ENCODE peak calls at places on chromosomes 13 and 19, in eight cellular contexts. One of them, this sample, is unnamed.

GRCh38 chr19:19274716-19275115 is 1.6 kb upstream of the TM6SF2 start:
- DNase-seq in mammary epithelial cell: no peak
- DNase-seq in EL: no peak
- DNase-seq in smooth muscle cell of the brain vasculature: no peak
- DNase-seq in NCI-H1417 treated with DMSO at 0.1 percent for 48 hours: no peak
- DNase-seq in retinal pigment epithelial cell: no peak
- DNase-seq in H9: no peak
- DNase-seq in T follicular helper cell: no peak
- DNase-seq in this sample: peak

GRCh38 chr19:49468746-49469447 is 5.1 kb upstream of the FLT3LG start:
- DNase-seq in mammary epithelial cell: no peak
- DNase-seq in EL: no peak
- DNase-seq in smooth muscle cell of the brain vasculature: no peak
- DNase-seq in NCI-H1417 treated with DMSO at 0.1 percent for 48 hours: no peak
- DNase-seq in retinal pigment epithelial cell: no peak
- DNase-seq in H9: peak
- DNase-seq in T follicular helper cell: peak
- DNase-seq in this sample: peak

GRCh38 chr19:7833225-7834156 is 3.5 kb downstream of the EVI5L start:
- DNase-seq in mammary epithelial cell: peak
- DNase-seq in EL: peak
- DNase-seq in smooth muscle cell of the brain vasculature: no peak
- DNase-seq in NCI-H1417 treated with DMSO at 0.1 percent for 48 hours: no peak
- DNase-seq in retinal pigment epithelial cell: no peak
- DNase-seq in H9: no peak
- DNase-seq in T follicular helper cell: no peak
- DNase-seq in this sample: no peak

GRCh38 chr19:51750381-51751124 is 1.1 kb downstream of the FPR1 start:
- DNase-seq in mammary epithelial cell: peak
- DNase-seq in EL: peak
- DNase-seq in smooth muscle cell of the brain vasculature: no peak
- DNase-seq in NCI-H1417 treated with DMSO at 0.1 percent for 48 hours: no peak
- DNase-seq in retinal pigment epithelial cell: no peak
- DNase-seq in H9: no peak
- DNase-seq in T follicular helper cell: no peak
- DNase-seq in this sample: no peak

GRCh38 chr19:46732966-46733692 is 12.7 kb upstream of the FKRP start:
- DNase-seq in mammary epithelial cell: no peak
- DNase-seq in EL: peak
- DNase-seq in smooth muscle cell of the brain vasculature: peak
- DNase-seq in NCI-H1417 treated with DMSO at 0.1 percent for 48 hours: no peak
- DNase-seq in retinal pigment epithelial cell: no peak
- DNase-seq in H9: no peak
- DNase-seq in T follicular helper cell: no peak
- DNase-seq in this sample: no peak

GRCh38 chr19:719081-719512 is 10.4 kb downstream of the PALM start:
- DNase-seq in mammary epithelial cell: no peak
- DNase-seq in EL: no peak
- DNase-seq in smooth muscle cell of the brain vasculature: no peak
- DNase-seq in NCI-H1417 treated with DMSO at 0.1 percent for 48 hours: no peak
- DNase-seq in retinal pigment epithelial cell: no peak
- DNase-seq in H9: no peak
- DNase-seq in T follicular helper cell: no peak
- DNase-seq in this sample: no peak

GRCh38 chr13:109740721-109741120 is 45.7 kb downstream of the IRS2 start:
- DNase-seq in mammary epithelial cell: no peak
- DNase-seq in EL: no peak
- DNase-seq in smooth muscle cell of the brain vasculature: no peak
- DNase-seq in NCI-H1417 treated with DMSO at 0.1 percent for 48 hours: no peak
- DNase-seq in retinal pigment epithelial cell: no peak
- DNase-seq in H9: no peak
- DNase-seq in T follicular helper cell: no peak
- DNase-seq in this sample: no peak

GRCh38 chr19:4229179-4229931 is at the start of gene EBI3:
- DNase-seq in mammary epithelial cell: peak
- DNase-seq in EL: peak
- DNase-seq in smooth muscle cell of the brain vasculature: peak
- DNase-seq in NCI-H1417 treated with DMSO at 0.1 percent for 48 hours: no peak
- DNase-seq in retinal pigment epithelial cell: no peak
- DNase-seq in H9: peak
- DNase-seq in T follicular helper cell: no peak
- DNase-seq in this sample: no peak

GRCh38 chr19:15332311-15332996 is at the start of gene BRD4:
- DNase-seq in mammary epithelial cell: peak
- DNase-seq in EL: peak
- DNase-seq in smooth muscle cell of the brain vasculature: no peak
- DNase-seq in NCI-H1417 treated with DMSO at 0.1 percent for 48 hours: no peak
- DNase-seq in retinal pigment epithelial cell: no peak
- DNase-seq in H9: peak
- DNase-seq in T follicular helper cell: peak
- DNase-seq in this sample: no peak

GRCh38 chr19:28606269-28607032 is 606.5 kb downstream of the UQCRFS1 start:
- DNase-seq in mammary epithelial cell: no peak
- DNase-seq in EL: no peak
- DNase-seq in smooth muscle cell of the brain vasculature: no peak
- DNase-seq in NCI-H1417 treated with DMSO at 0.1 percent for 48 hours: no peak
- DNase-seq in retinal pigment epithelial cell: no peak
- DNase-seq in H9: no peak
- DNase-seq in T follicular helper cell: no peak
- DNase-seq in this sample: no peak

GRCh38 chr19:54434862-54435174 is 14.2 kb upstream of the LENG8 start:
- DNase-seq in mammary epithelial cell: no peak
- DNase-seq in EL: no peak
- DNase-seq in smooth muscle cell of the brain vasculature: no peak
- DNase-seq in NCI-H1417 treated with DMSO at 0.1 percent for 48 hours: no peak
- DNase-seq in retinal pigment epithelial cell: no peak
- DNase-seq in H9: no peak
- DNase-seq in T follicular helper cell: no peak
- DNase-seq in this sample: no peak

GRCh38 chr19:5048091-5048726 is 79.3 kb downstream of the KDM4B start:
- DNase-seq in mammary epithelial cell: peak
- DNase-seq in EL: peak
- DNase-seq in smooth muscle cell of the brain vasculature: peak
- DNase-seq in NCI-H1417 treated with DMSO at 0.1 percent for 48 hours: no peak
- DNase-seq in retinal pigment epithelial cell: no peak
- DNase-seq in H9: peak
- DNase-seq in T follicular helper cell: peak
- DNase-seq in this sample: peak

GRCh38 chr13:98482476-98483444 is 94.1 kb downstream of the STK24 start:
- DNase-seq in mammary epithelial cell: peak
- DNase-seq in EL: peak
- DNase-seq in smooth muscle cell of the brain vasculature: no peak
- DNase-seq in NCI-H1417 treated with DMSO at 0.1 percent for 48 hours: no peak
- DNase-seq in retinal pigment epithelial cell: peak
- DNase-seq in H9: no peak
- DNase-seq in T follicular helper cell: no peak
- DNase-seq in this sample: peak

GRCh38 chr19:1612114-1613086 is 7.1 kb upstream of the UQCR11 start:
- DNase-seq in mammary epithelial cell: no peak
- DNase-seq in EL: no peak
- DNase-seq in smooth muscle cell of the brain vasculature: no peak
- DNase-seq in NCI-H1417 treated with DMSO at 0.1 percent for 48 hours: no peak
- DNase-seq in retinal pigment epithelial cell: no peak
- DNase-seq in H9: no peak
- DNase-seq in T follicular helper cell: no peak
- DNase-seq in this sample: no peak

GRCh38 chr13:99386911-99387788 is 80.0 kb upstream of the GPR183 start:
- DNase-seq in mammary epithelial cell: peak
- DNase-seq in EL: peak
- DNase-seq in smooth muscle cell of the brain vasculature: peak
- DNase-seq in NCI-H1417 treated with DMSO at 0.1 percent for 48 hours: no peak
- DNase-seq in retinal pigment epithelial cell: no peak
- DNase-seq in H9: peak
- DNase-seq in T follicular helper cell: peak
- DNase-seq in this sample: peak

GRCh38 chr13:76522083-76522755 is 364.0 kb downstream of the KCTD12 start:
- DNase-seq in mammary epithelial cell: peak
- DNase-seq in EL: peak
- DNase-seq in smooth muscle cell of the brain vasculature: no peak
- DNase-seq in NCI-H1417 treated with DMSO at 0.1 percent for 48 hours: no peak
- DNase-seq in retinal pigment epithelial cell: no peak
- DNase-seq in H9: peak
- DNase-seq in T follicular helper cell: no peak
- DNase-seq in this sample: peak

GRCh38 chr19:12757544-12758274 is 6.1 kb downstream of the BEST2 start:
- DNase-seq in mammary epithelial cell: peak
- DNase-seq in EL: peak
- DNase-seq in smooth muscle cell of the brain vasculature: peak
- DNase-seq in NCI-H1417 treated with DMSO at 0.1 percent for 48 hours: no peak
- DNase-seq in retinal pigment epithelial cell: no peak
- DNase-seq in H9: peak
- DNase-seq in T follicular helper cell: peak
- DNase-seq in this sample: peak

GRCh38 chr19:16113727-16114126 is 2.0 kb downstream of the RAB8A start:
- DNase-seq in mammary epithelial cell: no peak
- DNase-seq in EL: no peak
- DNase-seq in smooth muscle cell of the brain vasculature: no peak
- DNase-seq in NCI-H1417 treated with DMSO at 0.1 percent for 48 hours: no peak
- DNase-seq in retinal pigment epithelial cell: no peak
- DNase-seq in H9: no peak
- DNase-seq in T follicular helper cell: no peak
- DNase-seq in this sample: no peak

GRCh38 chr19:46849610-46850009 is 1.0 kb downstream of the AP2S1 start:
- DNase-seq in mammary epithelial cell: no peak
- DNase-seq in EL: peak
- DNase-seq in smooth muscle cell of the brain vasculature: no peak
- DNase-seq in NCI-H1417 treated with DMSO at 0.1 percent for 48 hours: no peak
- DNase-seq in retinal pigment epithelial cell: no peak
- DNase-seq in H9: no peak
- DNase-seq in T follicular helper cell: no peak
- DNase-seq in this sample: no peak

GRCh38 chr13:44267966-44268365 is 105.7 kb upstream of the SERP2 start:
- DNase-seq in mammary epithelial cell: peak
- DNase-seq in EL: peak
- DNase-seq in smooth muscle cell of the brain vasculature: no peak
- DNase-seq in NCI-H1417 treated with DMSO at 0.1 percent for 48 hours: no peak
- DNase-seq in retinal pigment epithelial cell: peak
- DNase-seq in H9: no peak
- DNase-seq in T follicular helper cell: no peak
- DNase-seq in this sample: no peak

This sample was measured in NCI-H524.